ENCODE peak calls at places on chromosomes 16 and 17, in nine cellular contexts. One of them, this sample, is unnamed.

GRCh38 chr17:79739148-79740062 is 8.7 kb downstream of the ENPP7 start:
- DNase-seq in HT-29: peak; percentile 26
- DNase-seq in NCI-H2029 treated with DMSO at 0.1 percent for 48 hours: no peak
- DNase-seq in stimulated activated CD4-positive, alpha-beta T cell treated with anti-CD3 and anti-CD28 coated beads, Interleukin-2, amount 100 ng/mL, for 48 hours: no peak
- DNase-seq in retina: no peak
- DNase-seq in activated CD4-positive, alpha-beta T cell treated with anti-CD3 and anti-CD28 coated beads, Interleukin-2, amount 10 ng/mL, durations not matched to agents 7 days and 5 days: no peak
- DNase-seq in PC-3: peak; percentile 61
- DNase-seq in dermis blood vessel endothelial cell: no peak
- DNase-seq in MCF 10A: no peak
- DNase-seq in this sample: no peak

GRCh38 chr17:40072481-40073346 is 9.9 kb downstream of the THRA start:
- DNase-seq in PC-3: peak; percentile 4
- DNase-seq in NCI-H2029 treated with DMSO at 0.1 percent for 48 hours: no peak
- DNase-seq in dermis blood vessel endothelial cell: no peak
- DNase-seq in MCF 10A: no peak
- DNase-seq in activated CD4-positive, alpha-beta T cell treated with anti-CD3 and anti-CD28 coated beads, Interleukin-2, amount 10 ng/mL, durations not matched to agents 7 days and 5 days: no peak
- DNase-seq in retina: no peak
- DNase-seq in stimulated activated CD4-positive, alpha-beta T cell treated with anti-CD3 and anti-CD28 coated beads, Interleukin-2, amount 100 ng/mL, for 48 hours: no peak
- DNase-seq in HT-29: peak; percentile 81
- DNase-seq in this sample: no peak

GRCh38 chr16:83145297-83145696 is 518.5 kb downstream of the CDH13 start:
- DNase-seq in activated CD4-positive, alpha-beta T cell treated with anti-CD3 and anti-CD28 coated beads, Interleukin-2, amount 10 ng/mL, durations not matched to agents 7 days and 5 days: no peak
- DNase-seq in stimulated activated CD4-positive, alpha-beta T cell treated with anti-CD3 and anti-CD28 coated beads, Interleukin-2, amount 100 ng/mL, for 48 hours: no peak
- DNase-seq in NCI-H2029 treated with DMSO at 0.1 percent for 48 hours: no peak
- DNase-seq in PC-3: no peak
- DNase-seq in HT-29: no peak
- DNase-seq in dermis blood vessel endothelial cell: no peak
- DNase-seq in MCF 10A: no peak
- DNase-seq in retina: no peak
- DNase-seq in this sample: no peak

GRCh38 chr17:71883845-71884244 is 237.0 kb upstream of the SOX9 start:
- DNase-seq in HT-29: no peak
- DNase-seq in stimulated activated CD4-positive, alpha-beta T cell treated with anti-CD3 and anti-CD28 coated beads, Interleukin-2, amount 100 ng/mL, for 48 hours: no peak
- DNase-seq in MCF 10A: no peak
- DNase-seq in NCI-H2029 treated with DMSO at 0.1 percent for 48 hours: no peak
- DNase-seq in PC-3: no peak
- DNase-seq in retina: no peak
- DNase-seq in dermis blood vessel endothelial cell: no peak
- DNase-seq in activated CD4-positive, alpha-beta T cell treated with anti-CD3 and anti-CD28 coated beads, Interleukin-2, amount 10 ng/mL, durations not matched to agents 7 days and 5 days: no peak
- DNase-seq in this sample: no peak

GRCh38 chr16:14600164-14600563 is 29.9 kb downstream of the PARN start:
- DNase-seq in retina: peak; percentile 1
- DNase-seq in HT-29: peak; percentile 43
- DNase-seq in activated CD4-positive, alpha-beta T cell treated with anti-CD3 and anti-CD28 coated beads, Interleukin-2, amount 10 ng/mL, durations not matched to agents 7 days and 5 days: peak; percentile 13
- DNase-seq in stimulated activated CD4-positive, alpha-beta T cell treated with anti-CD3 and anti-CD28 coated beads, Interleukin-2, amount 100 ng/mL, for 48 hours: no peak
- DNase-seq in dermis blood vessel endothelial cell: peak; percentile 62
- DNase-seq in PC-3: peak; percentile 47
- DNase-seq in NCI-H2029 treated with DMSO at 0.1 percent for 48 hours: no peak
- DNase-seq in MCF 10A: peak; percentile 27
- DNase-seq in this sample: no peak

GRCh38 chr16:51359141-51359960 is 208.3 kb upstream of the SALL1 start:
- DNase-seq in NCI-H2029 treated with DMSO at 0.1 percent for 48 hours: no peak
- DNase-seq in dermis blood vessel endothelial cell: no peak
- DNase-seq in MCF 10A: no peak
- DNase-seq in HT-29: no peak
- DNase-seq in activated CD4-positive, alpha-beta T cell treated with anti-CD3 and anti-CD28 coated beads, Interleukin-2, amount 10 ng/mL, durations not matched to agents 7 days and 5 days: no peak
- DNase-seq in stimulated activated CD4-positive, alpha-beta T cell treated with anti-CD3 and anti-CD28 coated beads, Interleukin-2, amount 100 ng/mL, for 48 hours: no peak
- DNase-seq in retina: peak; percentile 76
- DNase-seq in PC-3: no peak
- DNase-seq in this sample: no peak

GRCh38 chr17:39485555-39485954 is 24.3 kb downstream of the CDK12 start:
- DNase-seq in retina: no peak
- DNase-seq in HT-29: no peak
- DNase-seq in PC-3: peak; percentile 75
- DNase-seq in dermis blood vessel endothelial cell: no peak
- DNase-seq in activated CD4-positive, alpha-beta T cell treated with anti-CD3 and anti-CD28 coated beads, Interleukin-2, amount 10 ng/mL, durations not matched to agents 7 days and 5 days: no peak
- DNase-seq in NCI-H2029 treated with DMSO at 0.1 percent for 48 hours: no peak
- DNase-seq in MCF 10A: peak; percentile 91
- DNase-seq in stimulated activated CD4-positive, alpha-beta T cell treated with anti-CD3 and anti-CD28 coated beads, Interleukin-2, amount 100 ng/mL, for 48 hours: no peak
- DNase-seq in this sample: no peak

GRCh38 chr17:4715071-4715749 is 4.8 kb downstream of the ARRB2 start:
- DNase-seq in stimulated activated CD4-positive, alpha-beta T cell treated with anti-CD3 and anti-CD28 coated beads, Interleukin-2, amount 100 ng/mL, for 48 hours: no peak
- DNase-seq in NCI-H2029 treated with DMSO at 0.1 percent for 48 hours: no peak
- DNase-seq in activated CD4-positive, alpha-beta T cell treated with anti-CD3 and anti-CD28 coated beads, Interleukin-2, amount 10 ng/mL, durations not matched to agents 7 days and 5 days: peak; percentile 72
- DNase-seq in dermis blood vessel endothelial cell: no peak
- DNase-seq in MCF 10A: no peak
- DNase-seq in retina: no peak
- DNase-seq in PC-3: no peak
- DNase-seq in HT-29: no peak
- DNase-seq in this sample: no peak

GRCh38 chr17:50139950-50140885 is 10.3 kb upstream of the SAMD14 start:
- DNase-seq in HT-29: peak; percentile 79
- DNase-seq in PC-3: peak; percentile 68
- DNase-seq in activated CD4-positive, alpha-beta T cell treated with anti-CD3 and anti-CD28 coated beads, Interleukin-2, amount 10 ng/mL, durations not matched to agents 7 days and 5 days: peak; percentile 85
- DNase-seq in retina: peak; percentile 86
- DNase-seq in stimulated activated CD4-positive, alpha-beta T cell treated with anti-CD3 and anti-CD28 coated beads, Interleukin-2, amount 100 ng/mL, for 48 hours: peak; percentile 76
- DNase-seq in NCI-H2029 treated with DMSO at 0.1 percent for 48 hours: no peak
- DNase-seq in MCF 10A: peak; percentile 73
- DNase-seq in dermis blood vessel endothelial cell: peak; percentile 89
- DNase-seq in this sample: peak; percentile 84

GRCh38 chr16:16150117-16150877 is 73.0 kb downstream of the ABCC6 start:
- DNase-seq in stimulated activated CD4-positive, alpha-beta T cell treated with anti-CD3 and anti-CD28 coated beads, Interleukin-2, amount 100 ng/mL, for 48 hours: no peak
- DNase-seq in PC-3: no peak
- DNase-seq in retina: no peak
- DNase-seq in MCF 10A: no peak
- DNase-seq in NCI-H2029 treated with DMSO at 0.1 percent for 48 hours: peak; percentile 56
- DNase-seq in HT-29: no peak
- DNase-seq in activated CD4-positive, alpha-beta T cell treated with anti-CD3 and anti-CD28 coated beads, Interleukin-2, amount 10 ng/mL, durations not matched to agents 7 days and 5 days: no peak
- DNase-seq in dermis blood vessel endothelial cell: peak; percentile 78
- DNase-seq in this sample: peak; percentile 48

GRCh38 chr16:24773771-24774427 is 44.4 kb downstream of the TNRC6A start:
- DNase-seq in stimulated activated CD4-positive, alpha-beta T cell treated with anti-CD3 and anti-CD28 coated beads, Interleukin-2, amount 100 ng/mL, for 48 hours: no peak
- DNase-seq in HT-29: peak; percentile 10
- DNase-seq in retina: no peak
- DNase-seq in NCI-H2029 treated with DMSO at 0.1 percent for 48 hours: no peak
- DNase-seq in dermis blood vessel endothelial cell: no peak
- DNase-seq in PC-3: no peak
- DNase-seq in activated CD4-positive, alpha-beta T cell treated with anti-CD3 and anti-CD28 coated beads, Interleukin-2, amount 10 ng/mL, durations not matched to agents 7 days and 5 days: no peak
- DNase-seq in MCF 10A: no peak
- DNase-seq in this sample: no peak

GRCh38 chr17:47742319-47743181 is 9.5 kb downstream of the TBX21 start:
- DNase-seq in HT-29: no peak
- DNase-seq in activated CD4-positive, alpha-beta T cell treated with anti-CD3 and anti-CD28 coated beads, Interleukin-2, amount 10 ng/mL, durations not matched to agents 7 days and 5 days: peak; percentile 52
- DNase-seq in MCF 10A: no peak
- DNase-seq in stimulated activated CD4-positive, alpha-beta T cell treated with anti-CD3 and anti-CD28 coated beads, Interleukin-2, amount 100 ng/mL, for 48 hours: no peak
- DNase-seq in PC-3: peak; percentile 15
- DNase-seq in dermis blood vessel endothelial cell: peak; percentile 28
- DNase-seq in retina: peak; percentile 77
- DNase-seq in NCI-H2029 treated with DMSO at 0.1 percent for 48 hours: no peak
- DNase-seq in this sample: peak; percentile 11

GRCh38 chr17:33981713-33982601 is 273.1 kb upstream of the CCL2 start:
- DNase-seq in activated CD4-positive, alpha-beta T cell treated with anti-CD3 and anti-CD28 coated beads, Interleukin-2, amount 10 ng/mL, durations not matched to agents 7 days and 5 days: no peak
- DNase-seq in HT-29: no peak
- DNase-seq in stimulated activated CD4-positive, alpha-beta T cell treated with anti-CD3 and anti-CD28 coated beads, Interleukin-2, amount 100 ng/mL, for 48 hours: no peak
- DNase-seq in PC-3: no peak
- DNase-seq in retina: no peak
- DNase-seq in dermis blood vessel endothelial cell: no peak
- DNase-seq in NCI-H2029 treated with DMSO at 0.1 percent for 48 hours: peak; percentile 29
- DNase-seq in MCF 10A: no peak
- DNase-seq in this sample: no peak

GRCh38 chr16:3099732-3100499 is 822 bp upstream of the ZSCAN10 start:
- DNase-seq in dermis blood vessel endothelial cell: peak; percentile 91
- DNase-seq in activated CD4-positive, alpha-beta T cell treated with anti-CD3 and anti-CD28 coated beads, Interleukin-2, amount 10 ng/mL, durations not matched to agents 7 days and 5 days: peak; percentile 94
- DNase-seq in stimulated activated CD4-positive, alpha-beta T cell treated with anti-CD3 and anti-CD28 coated beads, Interleukin-2, amount 100 ng/mL, for 48 hours: peak; percentile 94
- DNase-seq in NCI-H2029 treated with DMSO at 0.1 percent for 48 hours: peak; percentile 42
- DNase-seq in MCF 10A: peak; percentile 92
- DNase-seq in PC-3: peak; percentile 82
- DNase-seq in HT-29: peak; percentile 94
- DNase-seq in retina: peak; percentile 78
- DNase-seq in this sample: peak; percentile 90

GRCh38 chr17:42354956-42355843 is 33.0 kb downstream of the STAT3 start:
- DNase-seq in HT-29: no peak
- DNase-seq in MCF 10A: peak; percentile 46
- DNase-seq in retina: no peak
- DNase-seq in dermis blood vessel endothelial cell: no peak
- DNase-seq in stimulated activated CD4-positive, alpha-beta T cell treated with anti-CD3 and anti-CD28 coated beads, Interleukin-2, amount 100 ng/mL, for 48 hours: no peak
- DNase-seq in activated CD4-positive, alpha-beta T cell treated with anti-CD3 and anti-CD28 coated beads, Interleukin-2, amount 10 ng/mL, durations not matched to agents 7 days and 5 days: no peak
- DNase-seq in NCI-H2029 treated with DMSO at 0.1 percent for 48 hours: no peak
- DNase-seq in PC-3: no peak
- DNase-seq in this sample: no peak

GRCh38 chr17:60393840-60394529 is 2.1 kb upstream of the USP32 start:
- DNase-seq in activated CD4-positive, alpha-beta T cell treated with anti-CD3 and anti-CD28 coated beads, Interleukin-2, amount 10 ng/mL, durations not matched to agents 7 days and 5 days: no peak
- DNase-seq in retina: peak; percentile 3
- DNase-seq in MCF 10A: no peak
- DNase-seq in NCI-H2029 treated with DMSO at 0.1 percent for 48 hours: no peak
- DNase-seq in stimulated activated CD4-positive, alpha-beta T cell treated with anti-CD3 and anti-CD28 coated beads, Interleukin-2, amount 100 ng/mL, for 48 hours: no peak
- DNase-seq in dermis blood vessel endothelial cell: no peak
- DNase-seq in PC-3: no peak
- DNase-seq in HT-29: no peak
- DNase-seq in this sample: no peak

GRCh38 chr17:29444589-29444988 is 54.4 kb downstream of the TAOK1 start:
- DNase-seq in retina: no peak
- DNase-seq in activated CD4-positive, alpha-beta T cell treated with anti-CD3 and anti-CD28 coated beads, Interleukin-2, amount 10 ng/mL, durations not matched to agents 7 days and 5 days: no peak
- DNase-seq in PC-3: peak; percentile 25
- DNase-seq in stimulated activated CD4-positive, alpha-beta T cell treated with anti-CD3 and anti-CD28 coated beads, Interleukin-2, amount 100 ng/mL, for 48 hours: no peak
- DNase-seq in HT-29: no peak
- DNase-seq in MCF 10A: peak; percentile 43
- DNase-seq in NCI-H2029 treated with DMSO at 0.1 percent for 48 hours: no peak
- DNase-seq in dermis blood vessel endothelial cell: peak; percentile 43
- DNase-seq in this sample: peak; percentile 50

GRCh38 chr16:56191807-56192643 is 736 bp downstream of the GNAO1 start:
- DNase-seq in stimulated activated CD4-positive, alpha-beta T cell treated with anti-CD3 and anti-CD28 coated beads, Interleukin-2, amount 100 ng/mL, for 48 hours: no peak
- DNase-seq in activated CD4-positive, alpha-beta T cell treated with anti-CD3 and anti-CD28 coated beads, Interleukin-2, amount 10 ng/mL, durations not matched to agents 7 days and 5 days: peak; percentile 11
- DNase-seq in retina: peak; percentile 64
- DNase-seq in MCF 10A: no peak
- DNase-seq in dermis blood vessel endothelial cell: no peak
- DNase-seq in HT-29: no peak
- DNase-seq in NCI-H2029 treated with DMSO at 0.1 percent for 48 hours: no peak
- DNase-seq in PC-3: no peak
- DNase-seq in this sample: no peak

GRCh38 chr16:74466872-74467271 is 45.6 kb upstream of the CLEC18B start:
- DNase-seq in NCI-H2029 treated with DMSO at 0.1 percent for 48 hours: no peak
- DNase-seq in activated CD4-positive, alpha-beta T cell treated with anti-CD3 and anti-CD28 coated beads, Interleukin-2, amount 10 ng/mL, durations not matched to agents 7 days and 5 days: peak; percentile 10
- DNase-seq in HT-29: no peak
- DNase-seq in retina: no peak
- DNase-seq in PC-3: no peak
- DNase-seq in stimulated activated CD4-positive, alpha-beta T cell treated with anti-CD3 and anti-CD28 coated beads, Interleukin-2, amount 100 ng/mL, for 48 hours: no peak
- DNase-seq in dermis blood vessel endothelial cell: no peak
- DNase-seq in MCF 10A: no peak
- DNase-seq in this sample: no peak

GRCh38 chr17:17820457-17821158 is 16.2 kb downstream of the SREBF1 start:
- DNase-seq in stimulated activated CD4-positive, alpha-beta T cell treated with anti-CD3 and anti-CD28 coated beads, Interleukin-2, amount 100 ng/mL, for 48 hours: no peak
- DNase-seq in NCI-H2029 treated with DMSO at 0.1 percent for 48 hours: no peak
- DNase-seq in PC-3: no peak
- DNase-seq in activated CD4-positive, alpha-beta T cell treated with anti-CD3 and anti-CD28 coated beads, Interleukin-2, amount 10 ng/mL, durations not matched to agents 7 days and 5 days: no peak
- DNase-seq in dermis blood vessel endothelial cell: no peak
- DNase-seq in retina: no peak
- DNase-seq in MCF 10A: no peak
- DNase-seq in HT-29: no peak
- DNase-seq in this sample: no peak

GRCh38 chr16:85457366-85457765 is 155.8 kb upstream of the GSE1 start:
- DNase-seq in NCI-H2029 treated with DMSO at 0.1 percent for 48 hours: no peak
- DNase-seq in HT-29: no peak
- DNase-seq in PC-3: peak; percentile 14
- DNase-seq in MCF 10A: peak; percentile 16
- DNase-seq in stimulated activated CD4-positive, alpha-beta T cell treated with anti-CD3 and anti-CD28 coated beads, Interleukin-2, amount 100 ng/mL, for 48 hours: no peak
- DNase-seq in dermis blood vessel endothelial cell: no peak
- DNase-seq in activated CD4-positive, alpha-beta T cell treated with anti-CD3 and anti-CD28 coated beads, Interleukin-2, amount 10 ng/mL, durations not matched to agents 7 days and 5 days: no peak
- DNase-seq in retina: no peak
- DNase-seq in this sample: no peak

GRCh38 chr16:119835-120234 is 18.6 kb downstream of the NPRL3 start:
- DNase-seq in activated CD4-positive, alpha-beta T cell treated with anti-CD3 and anti-CD28 coated beads, Interleukin-2, amount 10 ng/mL, durations not matched to agents 7 days and 5 days: no peak
- DNase-seq in dermis blood vessel endothelial cell: no peak
- DNase-seq in PC-3: no peak
- DNase-seq in NCI-H2029 treated with DMSO at 0.1 percent for 48 hours: no peak
- DNase-seq in retina: no peak
- DNase-seq in HT-29: no peak
- DNase-seq in stimulated activated CD4-positive, alpha-beta T cell treated with anti-CD3 and anti-CD28 coated beads, Interleukin-2, amount 100 ng/mL, for 48 hours: no peak
- DNase-seq in MCF 10A: no peak
- DNase-seq in this sample: no peak

GRCh38 chr16:67546091-67546501 is 16.2 kb upstream of the CTCF start:
- DNase-seq in MCF 10A: no peak
- DNase-seq in retina: no peak
- DNase-seq in PC-3: no peak
- DNase-seq in dermis blood vessel endothelial cell: no peak
- DNase-seq in activated CD4-positive, alpha-beta T cell treated with anti-CD3 and anti-CD28 coated beads, Interleukin-2, amount 10 ng/mL, durations not matched to agents 7 days and 5 days: no peak
- DNase-seq in NCI-H2029 treated with DMSO at 0.1 percent for 48 hours: no peak
- DNase-seq in HT-29: no peak
- DNase-seq in stimulated activated CD4-positive, alpha-beta T cell treated with anti-CD3 and anti-CD28 coated beads, Interleukin-2, amount 100 ng/mL, for 48 hours: no peak
- DNase-seq in this sample: no peak

This sample was measured in dermis microvascular lymphatic vessel endothelial cell.